ENCODE peak calls at places on chromosomes 11 and 22, in six cellular contexts. K is tibial nerve, Y is GM12892, J is IMR-90, U is sigmoid colon, Z is breast epithelium. V is an unnamed sample.

GRCh38 chr11:119254239-119254638 is 48.1 kb downstream of the CBL start:
- DNase-seq in U (no peak), Z (no peak), Y (no peak), K (no peak), J (no peak), V (no peak)

GRCh38 chr22:38766076-38766777 is 10.4 kb upstream of the SUN2 start:
- DNase-seq in K (peak; percentile 23), Y (peak; percentile 63), Z (peak; percentile 72), J (peak; percentile 64), U (peak; percentile 79), V (peak; percentile 66)

GRCh38 chr11:2789791-2790580 is 90.2 kb upstream of the KCNQ1OT1 start:
- DNase-seq in Y (no peak), K (peak; percentile 9), U (peak; percentile 55), Z (peak; percentile 13), J (no peak), V (no peak)

GRCh38 chr11:30435488-30435887 is 112.6 kb downstream of the ARL14EP start:
- DNase-seq in J (no peak), K (no peak), Y (no peak), Z (no peak), U (no peak), V (no peak)

GRCh38 chr11:117182551-117182935 is 4.0 kb downstream of the SIDT2 start:
- DNase-seq in Y (no peak), Z (no peak), K (no peak), J (no peak), U (peak; percentile 61), V (no peak)

GRCh38 chr11:119078675-119079420 is 5.8 kb upstream of the HMBS start:
- DNase-seq in Z (no peak), U (no peak), Y (no peak), J (no peak), K (no peak), V (no peak)

GRCh38 chr22:42925598-42925997 is 68.5 kb upstream of the ARFGAP3 start:
- DNase-seq in Y (no peak), K (no peak), Z (no peak), J (no peak), U (no peak), V (no peak)

GRCh38 chr11:11842426-11843008 is 745 bp downstream of the USP47 start:
- DNase-seq in U (peak; percentile 80), Z (peak; percentile 55), Y (no peak), K (no peak), J (peak; percentile 86), V (peak; percentile 31)

GRCh38 chr11:7571640-7572000 is 57.8 kb downstream of the PPFIBP2 start:
- DNase-seq in U (peak; percentile 73), K (peak; percentile 64), Z (peak; percentile 69), Y (no peak), J (peak; percentile 69), V (peak; percentile 66)

GRCh38 chr22:49948958-49949913 is 11.3 kb upstream of the PIM3 start:
- DNase-seq in J (no peak), Y (no peak), Z (peak; percentile 91), U (no peak), K (no peak), V (no peak)

GRCh38 chr11:3824714-3825472 is 15.9 kb downstream of the RHOG start:
- DNase-seq in J (no peak), Y (peak; percentile 87), Z (no peak), K (no peak), U (peak; percentile 73), V (peak; percentile 61)

GRCh38 chr11:44506375-44507016 is 59.0 kb upstream of the CD82 start:
- DNase-seq in U (peak; percentile 28), Y (no peak), K (no peak), Z (no peak), J (no peak), V (peak; percentile 63)

GRCh38 chr22:43110444-43110926 is at the start of gene BIK:
- DNase-seq in K (no peak), U (no peak), J (no peak), Y (peak; percentile 56), Z (no peak), V (no peak)

GRCh38 chr11:122665882-122666281 is 10.4 kb downstream of the UBASH3B start:
- DNase-seq in U (no peak), J (peak; percentile 33), K (no peak), Z (no peak), Y (no peak), V (no peak)

GRCh38 chr11:115699733-115700132 is 195.5 kb upstream of the CADM1 start:
- DNase-seq in K (no peak), U (peak; percentile 82), J (peak; percentile 80), Z (peak; percentile 67), Y (no peak), V (no peak)

GRCh38 chr11:66694056-66694410 is 16.3 kb upstream of the RBM4B start:
- DNase-seq in K (no peak), U (no peak), Y (no peak), J (no peak), Z (no peak), V (no peak)

GRCh38 chr22:44683237-44683636 is 18.8 kb upstream of the PRR5 start:
- DNase-seq in Y (peak; percentile 52), J (no peak), K (no peak), U (no peak), Z (no peak), V (no peak)

GRCh38 chr22:42966389-42966998 is 48.5 kb downstream of the PACSIN2 start:
- DNase-seq in U (no peak), J (no peak), K (no peak), Z (no peak), Y (no peak), V (no peak)

GRCh38 chr11:115493905-115494304 is 10.3 kb downstream of the CADM1 start:
- DNase-seq in J (peak; percentile 13), Y (no peak), Z (no peak), K (no peak), U (no peak), V (no peak)

GRCh38 chr11:122711831-122712378 is 56.4 kb downstream of the UBASH3B start:
- DNase-seq in Z (no peak), K (no peak), J (no peak), U (peak; percentile 46), Y (no peak), V (no peak)

GRCh38 chr11:73288197-73288872 is 16.2 kb downstream of the P2RY6 start:
- DNase-seq in Y (no peak), J (no peak), U (no peak), Z (no peak), K (no peak), V (no peak)

GRCh38 chr22:20401376-20402020 is 7.5 kb downstream of the ZNF74 start:
- DNase-seq in Z (no peak), U (no peak), Y (no peak), J (no peak), K (no peak), V (no peak)

GRCh38 chr22:42700901-42701300 is 19.8 kb downstream of the A4GALT start:
- DNase-seq in U (no peak), K (no peak), Y (peak; percentile 5), J (no peak), Z (no peak), V (no peak)

GRCh38 chr11:12832828-12833227 is 158.6 kb downstream of the TEAD1 start:
- DNase-seq in K (no peak), Z (no peak), Y (no peak), J (no peak), U (no peak), V (no peak)

GRCh38 chr11:65382804-65383368 is 440 bp upstream of the SLC25A45 start:
- DNase-seq in J (no peak), U (peak; percentile 83), Z (peak; percentile 94), Y (no peak), K (no peak), V (peak; percentile 37)
- TF ChIP-seq POLR2A in J (peak; percentile 96), U (no peak), Z (no peak), Y (no peak), K (no peak), V (no peak)

GRCh38 chr22:46508391-46508999 is 28.9 kb downstream of the CELSR1 start:
- DNase-seq in K (no peak), J (no peak), U (no peak), Z (no peak), Y (no peak), V (no peak)
- TF ChIP-seq POLR2A in K (no peak), J (no peak), U (no peak), Z (no peak), Y (no peak), V (no peak)

GRCh38 chr11:34053161-34053686 is 1.7 kb downstream of the CAPRIN1 start:
- DNase-seq in J (peak; percentile 76), Y (peak; percentile 53), Z (peak; percentile 55), K (peak; percentile 28), U (peak; percentile 86), V (peak; percentile 64)
- TF ChIP-seq POLR2A in J (peak; percentile 57), Y (peak; percentile 66), Z (no peak), K (no peak), U (no peak), V (peak; percentile 24)

GRCh38 chr11:15889972-15890371 is 466.4 kb downstream of the SOX6 start:
- DNase-seq in Y (no peak), J (peak; percentile 55), Z (no peak), U (no peak), K (no peak), V (no peak)
- TF ChIP-seq POLR2A in Y (no peak), J (no peak), Z (no peak), U (no peak), K (no peak), V (no peak)

DNA sequence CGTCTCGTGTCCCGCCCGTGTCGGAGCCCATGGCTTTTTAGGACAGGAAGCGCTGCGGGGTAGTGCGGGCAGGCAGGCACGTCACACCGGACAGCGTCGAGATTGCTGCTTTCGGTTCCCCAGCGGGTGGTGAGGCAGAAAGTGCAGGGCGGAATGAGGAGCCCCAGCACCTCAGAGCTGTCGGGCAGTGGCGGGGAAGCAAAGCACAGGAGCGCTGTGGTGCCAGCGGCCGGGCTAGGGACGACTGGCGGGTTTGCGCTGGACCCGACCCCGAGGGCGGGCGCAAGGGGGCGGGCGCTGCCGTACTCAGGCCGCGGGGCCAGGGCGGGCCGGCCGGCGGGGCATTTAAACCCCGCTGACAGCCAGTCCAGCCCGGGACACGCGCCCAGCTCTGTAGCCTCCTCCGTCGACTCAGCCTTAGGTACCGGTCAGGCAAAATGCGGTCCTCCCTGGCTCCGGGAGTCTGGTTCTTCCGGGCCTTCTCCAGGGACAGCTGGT is at the start of gene SLC37A2:
- DNase-seq in Z (peak; percentile 51), Y (peak; percentile 83), J (peak; percentile 54), K (peak; percentile 37), U (peak; percentile 83), V (peak; percentile 53)
- TF ChIP-seq POLR2A in Z (no peak), Y (peak; percentile 78), J (peak; percentile 42), K (peak; percentile 47), U (no peak), V (no peak)

DNA sequence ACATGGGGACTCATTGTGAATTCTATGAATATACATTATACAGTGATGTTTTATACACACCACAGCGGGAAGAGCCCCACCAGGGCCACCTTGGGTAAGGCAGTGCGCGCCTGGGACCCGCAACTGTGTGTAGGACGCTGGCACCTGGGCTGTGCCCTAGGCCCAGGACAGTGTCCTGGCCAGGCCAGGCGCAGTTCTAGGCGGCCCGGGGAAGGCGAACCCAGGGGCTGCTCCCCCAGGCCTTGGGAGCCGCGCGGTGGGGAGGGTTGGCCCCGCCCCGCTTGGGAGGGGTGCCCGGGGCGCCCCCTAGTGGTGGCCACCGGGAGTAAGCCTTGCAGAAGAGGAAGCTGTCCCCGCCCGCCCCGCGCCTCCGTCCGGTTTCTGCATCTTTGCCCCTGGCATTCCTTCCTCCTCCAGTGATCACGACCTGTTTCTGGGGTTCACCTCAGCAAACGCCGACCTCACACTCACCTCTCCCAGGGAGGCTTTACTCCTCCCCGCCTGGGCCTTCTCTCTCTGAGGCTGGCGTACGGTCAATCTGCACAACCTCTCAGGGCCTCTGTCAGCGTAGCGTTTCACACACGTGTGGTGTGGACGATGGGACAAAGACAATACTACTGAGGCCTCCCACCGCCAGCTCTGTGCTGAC is 9.5 kb upstream of the EHD1 start:
- DNase-seq in K (peak; percentile 64), J (no peak), Z (peak; percentile 54), Y (peak; percentile 94), U (peak; percentile 90), V (peak; percentile 72)
- TF ChIP-seq POLR2A in K (no peak), J (no peak), Z (no peak), Y (no peak), U (no peak), V (no peak)